ENCODE peak calls at places on chromosomes 1 and 21, in nine cellular contexts. K, Y, P, V, R, C, S, L and Q are unnamed samples.
A peak's percentile ranks its signal among the peaks of the same experiment; 100 is the strongest.

GRCh38 chr1:202938287-202938925 is 11.4 kb upstream of the KLHL12 start:
- DNase-seq in K (no peak), S (no peak), Y (no peak), R (no peak), L (no peak), V (no peak), P (no peak), C (no peak), Q (no peak)

GRCh38 chr1:228083871-228084278 is 1.4 kb downstream of the ARF1 start:
- DNase-seq in C (no peak), V (no peak), S (no peak), L (peak; percentile 49), K (no peak), R (peak; percentile 50), Y (peak; percentile 22), P (no peak), Q (no peak)

GRCh38 chr1:32525661-32526444 is 13.4 kb upstream of the ZBTB8A start:
- DNase-seq in Y (peak; percentile 11), K (no peak), P (no peak), V (no peak), R (no peak), L (no peak), C (no peak), S (no peak), Q (no peak)

GRCh38 chr1:20184997-20185833 is 681 bp upstream of the UBXN10 start:
- DNase-seq in Y (no peak), S (no peak), V (peak; percentile 87), K (peak; percentile 69), P (no peak), R (no peak), L (no peak), C (no peak), Q (no peak)

GRCh38 chr1:21938791-21939538 is 1.9 kb upstream of the HSPG2 start:
- DNase-seq in R (no peak), V (no peak), Y (no peak), S (no peak), P (peak; percentile 16), L (no peak), C (no peak), K (no peak), Q (no peak)

GRCh38 chr1:76854255-76854654 is 13.0 kb upstream of the ST6GALNAC5 start:
- DNase-seq in S (no peak), K (no peak), P (no peak), C (no peak), L (no peak), R (no peak), V (no peak), Y (no peak), Q (no peak)

GRCh38 chr1:1900883-1901640 is 10.2 kb upstream of the GNB1 start:
- DNase-seq in L (no peak), P (no peak), K (no peak), C (no peak), V (no peak), S (no peak), Y (no peak), R (no peak), Q (no peak)

GRCh38 chr1:8718878-8719361 is 98.5 kb downstream of the RERE start:
- DNase-seq in L (peak; percentile 13), S (no peak), K (no peak), P (no peak), R (no peak), V (peak; percentile 11), C (no peak), Y (no peak), Q (no peak)

GRCh38 chr1:210230149-210230695 is 2.4 kb upstream of the SERTAD4 start:
- DNase-seq in R (no peak), V (no peak), S (no peak), K (no peak), Y (no peak), P (no peak), C (no peak), L (no peak), Q (no peak)

GRCh38 chr1:229156819-229157218 is 114.1 kb upstream of the RAB4A start:
- DNase-seq in P (peak; percentile 38), C (no peak), Y (no peak), V (no peak), S (no peak), K (no peak), R (peak; percentile 44), L (peak; percentile 37), Q (no peak)

GRCh38 chr1:1440941-1441888 is 5.7 kb downstream of the VWA1 start:
- DNase-seq in C (no peak), P (no peak), L (peak; percentile 36), Y (no peak), S (peak; percentile 61), V (peak; percentile 65), K (peak; percentile 93), R (peak; percentile 80), Q (peak; percentile 61)

GRCh38 chr21:38319781-38320180 is 63.0 kb downstream of the KCNJ15 start:
- DNase-seq in K (no peak), Y (peak; percentile 74), L (no peak), R (no peak), P (no peak), V (no peak), C (peak; percentile 37), S (no peak), Q (no peak)

GRCh38 chr1:19096990-19097389 is 113.1 kb downstream of the UBR4 start:
- DNase-seq in K (no peak), L (no peak), C (no peak), P (no peak), S (no peak), V (no peak), R (no peak), Y (no peak), Q (no peak)

GRCh38 chr1:203796223-203796747 is 862 bp downstream of the ZBED6 start:
- DNase-seq in R (no peak), C (no peak), L (peak; percentile 59), V (peak; percentile 43), S (no peak), Y (peak; percentile 26), K (peak; percentile 26), P (peak; percentile 19), Q (peak; percentile 22)

GRCh38 chr1:193283026-193283425 is 96.6 kb upstream of the B3GALT2 start:
- DNase-seq in P (no peak), L (peak; percentile 28), R (no peak), S (no peak), V (no peak), K (no peak), Y (peak; percentile 65), C (no peak), Q (no peak)

GRCh38 chr1:245614476-245614875 is 459.7 kb downstream of the KIF26B start:
- DNase-seq in L (peak; percentile 9), S (no peak), P (no peak), V (no peak), R (no peak), C (no peak), K (peak; percentile 1), Y (no peak), Q (no peak)

GRCh38 chr1:168408531-168409242 is 128.0 kb downstream of the TBX19 start:
- DNase-seq in L (peak; percentile 23), Y (peak; percentile 22), R (no peak), V (peak; percentile 83), C (no peak), P (no peak), K (peak; percentile 52), S (no peak), Q (no peak)

GRCh38 chr1:3320246-3321152 is 134.0 kb upstream of the ARHGEF16 start:
- DNase-seq in S (peak; percentile 69), K (no peak), P (no peak), C (no peak), V (peak; percentile 6), R (no peak), L (no peak), Y (peak; percentile 25), Q (no peak)

GRCh38 chr1:36096500-36097412 is 8.1 kb downstream of the ADPRS start:
- DNase-seq in Y (peak; percentile 5), C (no peak), P (no peak), V (peak; percentile 32), R (peak; percentile 66), L (no peak), S (no peak), K (peak; percentile 37), Q (no peak)

GRCh38 chr1:10598088-10598712 is 123.5 kb downstream of the PEX14 start:
- DNase-seq in K (no peak), R (peak; percentile 27), P (no peak), C (no peak), S (peak; percentile 43), Y (no peak), V (no peak), L (no peak), Q (no peak)
- TF ChIP-seq CTCF in K (no peak), R (peak; percentile 33), P (no peak), C (no peak), S (no peak), Y (no peak), V (no peak), L (no peak), Q (no peak)

GRCh38 chr21:16193758-16194606 is 464.2 kb downstream of the USP25 start:
- DNase-seq in C (peak; percentile 34), K (no peak), R (peak; percentile 81), V (peak; percentile 15), L (peak; percentile 80), Y (peak; percentile 79), P (peak; percentile 71), S (peak; percentile 31), Q (peak; percentile 22)
- TF ChIP-seq CTCF in C (peak; percentile 19), K (no peak), R (no peak), V (no peak), L (no peak), Y (no peak), P (peak; percentile 28), S (no peak), Q (no peak)

DNA sequence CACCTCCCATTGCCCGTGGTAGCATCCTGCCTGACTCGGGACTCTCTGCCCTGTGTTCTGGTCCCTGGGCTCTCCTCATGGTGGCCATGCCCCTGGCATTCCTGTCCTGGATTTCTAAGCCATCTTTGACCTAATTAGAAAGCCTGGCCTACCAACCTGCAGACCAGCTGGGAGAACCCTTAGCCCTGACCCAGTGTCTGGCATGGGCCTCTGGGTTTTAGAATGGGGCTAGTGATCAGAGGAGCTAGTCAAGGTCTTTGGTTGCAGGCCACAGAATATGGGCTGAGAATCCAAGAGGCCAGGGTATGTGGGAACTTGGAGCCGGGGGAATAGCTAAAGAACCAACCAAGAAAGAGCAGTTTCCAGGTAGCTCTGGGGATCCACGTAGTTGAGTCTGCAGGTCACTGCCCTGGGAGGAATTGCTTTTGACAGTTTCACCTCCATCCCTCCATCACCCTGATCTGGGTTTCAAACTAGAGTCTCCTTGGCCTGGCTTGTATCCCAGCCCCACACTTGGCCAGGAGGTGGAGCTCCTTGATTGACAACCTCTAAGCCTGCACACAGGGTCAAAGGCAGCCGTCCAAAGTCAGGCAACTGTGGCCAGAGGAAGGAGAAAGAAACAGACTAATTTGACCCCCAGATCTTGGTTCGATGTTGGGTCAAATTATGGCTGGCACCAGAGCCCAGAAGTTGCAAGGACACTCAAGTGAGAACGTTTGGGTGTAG is 54.7 kb upstream of the ABCG1 start:
- DNase-seq in S (peak; percentile 83), K (peak; percentile 81), R (peak; percentile 44), P (peak; percentile 82), V (peak; percentile 78), C (no peak), Y (no peak), L (no peak), Q (peak; percentile 44)
- TF ChIP-seq CTCF in S (peak; percentile 26), K (peak; percentile 76), R (peak; percentile 54), P (peak; percentile 71), V (peak; percentile 62), C (no peak), Y (no peak), L (peak; percentile 50), Q (peak; percentile 46)

DNA sequence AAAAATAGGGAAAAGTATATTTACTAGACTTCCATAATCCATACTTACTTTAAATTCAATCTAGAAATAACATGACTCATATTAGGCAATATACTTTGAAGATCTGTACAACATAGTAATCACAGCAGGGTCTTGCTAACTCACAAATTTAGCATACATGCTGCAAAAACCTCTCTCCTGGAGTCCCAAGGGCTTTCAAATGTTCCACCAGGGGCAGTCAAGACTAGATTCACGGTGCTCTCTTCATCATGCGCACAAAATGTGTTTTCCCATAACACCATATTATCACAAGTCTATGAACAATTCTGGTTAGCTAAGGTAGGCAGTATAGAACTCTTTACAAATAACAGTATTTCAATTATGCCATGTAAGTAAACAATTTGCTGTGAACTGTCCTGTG is 45.8 kb downstream of the SSX2IP start:
- DNase-seq in S (no peak), L (no peak), K (no peak), C (no peak), Y (no peak), P (no peak), R (no peak), V (no peak), Q (no peak)
- TF ChIP-seq CTCF in S (no peak), L (no peak), K (no peak), C (no peak), Y (no peak), P (no peak), R (no peak), V (no peak), Q (no peak)